ENCODE peak calls at places on chromosomes 16 and 17, in four cellular contexts. T is H1, X is GM12878, C is fibroblast of lung. B is an unnamed sample. For H3K4me1, the result is how much of the 10 kb centered on the place peaks cover.

GRCh38 chr16:17224859-17225258 is 245.9 kb downstream of the XYLT1 start:
- DNase-seq in T (no peak), X (no peak), C (peak), B (no peak)

GRCh38 chr16:11507991-11508390 is 78.7 kb downstream of the LITAF start:
- DNase-seq in T (no peak), X (no peak), C (no peak), B (no peak)

GRCh38 chr17:38464723-38465419 is 36.6 kb downstream of the ARHGAP23 start:
- DNase-seq in T (no peak), X (no peak), C (peak), B (peak)

GRCh38 chr16:52786105-52786504 is 239.2 kb upstream of the TOX3 start:
- DNase-seq in T (no peak), X (no peak), C (no peak), B (no peak)

GRCh38 chr17:28371245-28372202 is at the start of gene SARM1:
- DNase-seq in T (peak), X (peak), C (peak), B (peak)

GRCh38 chr16:27048316-27048715 is 18.4 kb upstream of the C16orf82 start:
- DNase-seq in T (no peak), X (no peak), C (no peak), B (no peak)

GRCh38 chr16:85422124-85422373 is 191.1 kb upstream of the GSE1 start:
- DNase-seq in T (no peak), X (no peak), C (no peak), B (no peak)

GRCh38 chr17:40175928-40176327 is 1.3 kb upstream of the RAPGEFL1 start:
- DNase-seq in T (no peak), X (no peak), C (no peak), B (peak)

GRCh38 chr16:86410529-86410928 is 99.8 kb upstream of the FOXF1 start:
- DNase-seq in T (no peak), X (no peak), C (no peak), B (no peak)

GRCh38 chr17:50867856-50868438 is 1.8 kb upstream of the TOB1 start:
- DNase-seq in T (no peak), X (no peak), C (no peak), B (no peak)

GRCh38 chr16:1377406-1378010 is 25.8 kb downstream of the GNPTG start:
- DNase-seq in T (no peak), X (no peak), C (no peak), B (no peak)

GRCh38 chr16:65077181-65077580 is 44.7 kb downstream of the CDH11 start:
- DNase-seq in T (no peak), X (no peak), C (no peak), B (no peak)

GRCh38 chr17:70447588-70447987 is 278.3 kb downstream of the KCNJ2 start:
- DNase-seq in T (no peak), X (no peak), C (no peak), B (no peak)

GRCh38 chr16:27444470-27444869 is 42.5 kb downstream of the IL21R start:
- DNase-seq in T (no peak), X (no peak), C (no peak), B (no peak)

GRCh38 chr16:12337776-12338655 is 361.5 kb downstream of the SNX29 start:
- DNase-seq in T (no peak), X (no peak), C (peak), B (no peak)

GRCh38 chr17:6021011-6021400 is 49.2 kb upstream of the WSCD1 start:
- DNase-seq in T (no peak), X (no peak), C (no peak), B (no peak)

GRCh38 chr17:78672880-78673371 is 95.7 kb upstream of the DNAH17 start:
- DNase-seq in T (no peak), X (no peak), C (no peak), B (no peak)

GRCh38 chr17:8038954-8039610 is at the start of gene ALOX15B:
- DNase-seq in T (no peak), X (no peak), C (no peak), B (no peak)

GRCh38 chr17:10226930-10227695 is 28.7 kb upstream of the GAS7 start:
- DNase-seq in T (peak), X (no peak), C (no peak), B (peak)

GRCh38 chr17:27345141-27345904 is 51.4 kb downstream of the WSB1 start:
- DNase-seq in T (peak), X (no peak), C (peak), B (peak)

GRCh38 chr17:27244481-27245223 is 49.3 kb upstream of the WSB1 start:
- DNase-seq in T (no peak), X (no peak), C (peak), B (peak)

GRCh38 chr17:855594-855993 is 73.4 kb downstream of the MRM3 start:
- DNase-seq in T (no peak), X (no peak), C (no peak), B (no peak)

GRCh38 chr17:28500712-28501379 is 5.3 kb upstream of the FOXN1 start:
- DNase-seq in T (no peak), X (peak), C (no peak), B (peak)

GRCh38 chr16:66070140-66070887 is 296.2 kb upstream of the CDH5 start:
- DNase-seq in T (no peak), X (no peak), C (peak), B (no peak)

GRCh38 chr17:74870512-74870911 is 2.3 kb downstream of the FDXR start:
- DNase-seq in T (no peak), X (no peak), C (peak), B (no peak)

GRCh38 chr16:24978370-24978914 is 36.7 kb downstream of the ARHGAP17 start:
- DNase-seq in T (no peak), X (peak), C (no peak), B (no peak)

GRCh38 chr16:55495616-55496289 is 13.1 kb upstream of the LPCAT2 start:
- DNase-seq in T (no peak), X (no peak), C (peak), B (no peak)

GRCh38 chr17:68621065-68621464 is 19.9 kb upstream of the FAM20A start:
- DNase-seq in T (no peak), X (no peak), C (no peak), B (no peak)

GRCh38 chr16:1152123-1152638 is 725 bp upstream of the CACNA1H start:
- DNase-seq in T (no peak), X (no peak), C (no peak), B (peak)

GRCh38 chr17:50593321-50593720 is 32.8 kb downstream of the CACNA1G start:
- DNase-seq in T (no peak), X (no peak), C (no peak), B (peak)

GRCh38 chr17:12422632-12423031 is 243.1 kb upstream of the MYOCD start:
- DNase-seq in T (no peak), X (no peak), C (no peak), B (no peak)

GRCh38 chr17:42849451-42850157 is 1.4 kb upstream of the AOC3 start:
- DNase-seq in T (no peak), X (no peak), C (no peak), B (no peak)

GRCh38 chr17:61837175-61838051 is 25.9 kb downstream of the BRIP1 start:
- DNase-seq in T (no peak), X (peak), C (peak), B (peak)

GRCh38 chr17:44363613-44364159 is at the start of gene FAM171A2:
- DNase-seq in T (no peak), X (no peak), C (peak), B (peak)

GRCh38 chr16:86668136-86668535 is 89.8 kb downstream of the FOXL1 start:
- DNase-seq in T (no peak), X (no peak), C (peak), B (no peak)

DNA sequence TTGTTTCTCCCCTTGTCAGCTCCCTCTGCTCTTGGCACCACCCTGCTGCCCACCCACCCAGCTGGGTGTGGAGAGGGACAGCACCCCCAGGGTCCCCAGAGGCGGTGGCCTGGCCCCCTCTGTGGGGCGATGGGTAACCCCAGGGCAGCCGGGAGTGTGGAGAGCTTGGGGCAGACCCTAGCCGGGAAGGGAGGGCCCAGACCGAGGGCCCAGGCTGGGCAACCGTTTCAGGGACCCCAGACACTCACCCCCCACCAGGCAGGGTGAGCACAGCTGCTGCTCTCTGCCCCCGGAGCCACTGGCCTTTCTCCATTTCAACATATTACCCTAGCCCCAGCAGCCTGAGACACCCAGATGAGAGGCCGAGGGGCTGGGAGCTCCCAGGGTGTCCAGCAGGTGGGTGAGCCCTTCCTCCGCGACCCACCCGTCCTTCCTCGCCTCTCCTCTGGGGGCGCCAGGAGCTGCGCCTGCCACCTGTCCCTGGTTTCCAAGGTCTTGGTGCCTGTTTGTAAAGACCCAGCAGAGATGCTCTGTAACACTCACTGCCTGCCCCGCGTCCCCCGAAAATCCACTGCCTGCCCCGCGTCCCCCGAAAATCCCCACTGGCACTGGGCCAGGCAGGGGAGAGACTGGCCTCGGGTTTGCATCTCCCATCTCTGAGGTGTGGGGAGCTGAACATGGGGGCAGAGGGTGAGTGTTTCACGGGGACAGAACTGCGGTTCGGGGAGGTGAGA is 45.4 kb downstream of the BAHCC1 start:
- DNase-seq in T (peak), X (no peak), C (no peak), B (peak)
- H3K9ac ChIP-seq in T (no peak), X (no peak), C (no peak), B (no peak)

GRCh38 chr16:75004460-75004859 is 5.6 kb downstream of the ZNRF1 start:
- DNase-seq in T (no peak), X (no peak), C (no peak), B (no peak)

GRCh38 chr16:75007443-75007842 is 8.6 kb downstream of the ZNRF1 start:
- DNase-seq in T (no peak), X (peak), C (no peak), B (no peak)

GRCh38 chr16:75002474-75002873 is 3.6 kb downstream of the ZNRF1 start:
- DNase-seq in T (no peak), X (no peak), C (peak), B (no peak)

GRCh38 chr16:75003931-75004330 is 5.1 kb downstream of the ZNRF1 start:
- DNase-seq in T (no peak), X (no peak), C (no peak), B (no peak)

DNA sequence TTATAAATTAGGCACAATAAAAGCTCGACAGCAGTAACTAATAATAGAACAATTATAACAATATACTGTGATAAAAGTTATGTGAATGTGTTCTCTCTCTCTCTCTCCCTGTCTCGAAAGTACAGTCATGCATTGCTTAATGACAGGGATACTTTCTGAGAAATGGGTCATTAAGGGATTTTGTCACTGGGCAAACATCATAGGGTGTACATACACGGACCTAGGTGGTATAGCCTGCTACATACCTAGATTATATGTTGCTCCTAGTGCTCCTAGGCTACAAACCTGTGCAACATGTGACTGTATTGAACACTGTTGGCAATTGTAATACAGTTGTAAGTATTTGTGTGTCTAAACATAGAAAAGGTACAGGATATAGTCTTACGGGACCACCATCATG is 6.9 kb downstream of the ZNRF1 start:
- DNase-seq in T (no peak), X (no peak), C (no peak), B (no peak)
- H3K4me1 ChIP-seq in T (under half), X (under half), C (under half), B (under half)

GRCh38 chr17:64413505-64413904 is 22.8 kb upstream of the PECAM1 start:
- DNase-seq in T (no peak), X (peak), C (no peak), B (no peak)

GRCh38 chr17:64411999-64412771 is 21.5 kb upstream of the PECAM1 start:
- DNase-seq in T (peak), X (no peak), C (peak), B (peak)

GRCh38 chr17:64406321-64407200 is 15.9 kb upstream of the PECAM1 start:
- DNase-seq in T (no peak), X (no peak), C (no peak), B (peak)

GRCh38 chr17:64412944-64413381 is 22.3 kb upstream of the PECAM1 start:
- DNase-seq in T (no peak), X (no peak), C (peak), B (no peak)

DNA sequence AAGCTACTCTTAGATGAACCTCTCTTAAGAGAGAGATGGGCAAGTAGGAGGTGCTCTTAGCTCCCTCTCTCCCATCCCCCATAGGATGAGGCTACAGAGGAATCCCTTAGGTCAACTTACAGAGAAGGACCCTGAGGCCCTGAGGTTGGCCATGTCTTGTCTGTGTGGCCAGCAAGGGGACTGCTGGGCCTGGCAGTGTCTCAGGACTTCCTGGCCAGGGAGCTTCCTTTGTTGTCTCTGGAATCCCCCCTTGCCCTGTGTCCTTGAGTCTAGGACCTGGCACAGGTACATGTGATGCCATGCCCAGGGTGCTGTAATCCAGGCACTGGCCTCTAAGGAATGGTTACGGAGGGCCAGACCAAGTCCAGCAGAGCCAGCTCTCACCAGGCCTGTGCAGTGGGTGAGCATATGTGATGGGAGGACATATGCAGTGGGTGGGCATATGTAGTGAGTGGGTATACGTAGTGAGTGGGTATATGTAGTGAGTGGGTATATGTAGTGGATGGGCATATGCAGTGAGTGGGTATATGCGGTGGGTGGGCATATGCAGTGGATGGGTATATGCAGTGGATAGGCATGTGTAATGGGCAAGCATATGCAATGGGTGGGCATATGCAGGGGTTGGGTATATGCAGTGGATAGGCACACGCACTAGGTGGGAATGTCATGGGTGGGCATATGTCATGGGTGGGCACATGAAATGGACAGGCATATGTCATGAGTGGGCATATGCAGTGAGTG is 20.3 kb upstream of the PECAM1 start:
- DNase-seq in T (no peak), X (no peak), C (no peak), B (peak)
- H2AFZ ChIP-seq in T (peak), X (no peak), C (no peak), B (peak)

GRCh38 chr17:79809530-79810137 is 12.8 kb upstream of the CBX8 start:
- DNase-seq in T (no peak), X (no peak), C (no peak), B (peak)
- H3K9ac ChIP-seq in T (no peak), X (no peak), C (no peak), B (no peak)

GRCh38 chr16:67445913-67446907 is 15.3 kb downstream of the HSD11B2 start:
- DNase-seq in T (no peak), X (no peak), C (no peak), B (no peak)
- H3K4me1 ChIP-seq in T (under half), X (under half), C (under half), B (under half)

GRCh38 chr17:45787044-45787443 is 2.9 kb downstream of the CRHR1 start:
- DNase-seq in T (no peak), X (no peak), C (no peak), B (no peak)

GRCh38 chr17:45784583-45785372 is 658 bp downstream of the CRHR1 start:
- DNase-seq in T (no peak), X (no peak), C (peak), B (peak)

GRCh38 chr17:45786349-45786748 is 2.2 kb downstream of the CRHR1 start:
- DNase-seq in T (no peak), X (no peak), C (no peak), B (no peak)

GRCh38 chr17:45784293-45784582 is at the start of gene CRHR1:
- DNase-seq in T (no peak), X (no peak), C (no peak), B (peak)

GRCh38 chr17:45785373-45786193 is 1.5 kb downstream of the CRHR1 start:
- DNase-seq in T (no peak), X (no peak), C (no peak), B (peak)
- H2AFZ ChIP-seq in T (no peak), X (no peak), C (no peak), B (peak)

GRCh38 chr16:89619880-89620279 is 6.4 kb downstream of the DPEP1 start:
- DNase-seq in T (no peak), X (no peak), C (no peak), B (peak)

GRCh38 chr16:89620406-89620841 is 7.0 kb downstream of the DPEP1 start:
- DNase-seq in T (no peak), X (no peak), C (no peak), B (no peak)

GRCh38 chr16:89623511-89624232 is 10.2 kb downstream of the DPEP1 start:
- DNase-seq in T (no peak), X (no peak), C (no peak), B (no peak)

GRCh38 chr16:89621136-89621697 is 7.8 kb downstream of the DPEP1 start:
- DNase-seq in T (no peak), X (no peak), C (no peak), B (no peak)

DNA sequence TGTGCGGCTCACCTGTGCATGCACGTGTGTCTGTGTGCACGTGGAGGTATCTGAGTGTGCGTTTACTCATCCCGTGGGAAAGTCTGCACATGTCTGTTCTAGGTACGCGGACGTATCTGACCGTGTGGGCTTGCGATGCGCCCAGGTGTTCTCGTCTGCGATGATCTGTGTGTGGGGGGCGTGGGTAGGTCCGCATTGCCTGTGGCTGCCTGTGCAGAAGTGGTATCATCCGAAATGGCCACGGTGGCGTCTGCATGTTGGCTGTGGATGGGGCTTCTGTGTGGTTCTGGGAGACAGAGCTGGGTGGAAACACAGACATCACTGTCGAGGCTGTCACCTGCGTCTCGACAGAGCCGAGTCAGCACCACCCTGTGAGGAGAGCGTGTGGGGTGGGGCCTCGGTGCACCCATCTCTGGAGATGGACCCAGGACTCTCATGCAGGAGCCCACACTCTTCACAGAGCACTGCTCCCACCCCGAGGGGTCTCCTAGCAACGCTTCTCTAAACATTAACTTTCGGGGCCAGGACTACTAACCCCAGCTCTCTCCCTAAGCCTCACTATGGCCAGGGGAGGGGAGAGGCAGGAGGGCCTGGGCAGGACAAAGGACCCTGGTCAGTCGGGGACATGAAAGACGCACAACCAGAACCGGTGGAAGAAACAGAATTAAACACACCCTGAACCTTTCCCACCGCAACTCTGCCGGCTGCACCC is 8.4 kb downstream of the DPEP1 start:
- DNase-seq in T (no peak), X (no peak), C (no peak), B (no peak)
- H3K9ac ChIP-seq in T (no peak), X (no peak), C (no peak), B (no peak)

GRCh38 chr17:82831041-82831817 is 8.6 kb downstream of the ZNF750 start:
- DNase-seq in T (no peak), X (no peak), C (no peak), B (no peak)
- H3K4me1 ChIP-seq in T (under half), X (under half), C (under half), B (under half)

GRCh38 chr16:88414521-88415380 is 32.0 kb downstream of the ZNF469 start:
- DNase-seq in T (no peak), X (no peak), C (no peak), B (no peak)

GRCh38 chr16:88417684-88418476 is 35.1 kb downstream of the ZNF469 start:
- DNase-seq in T (no peak), X (no peak), C (no peak), B (no peak)

GRCh38 chr16:88416686-88417085 is 33.9 kb downstream of the ZNF469 start:
- DNase-seq in T (no peak), X (no peak), C (no peak), B (no peak)

GRCh38 chr16:88413631-88414030 is 30.9 kb downstream of the ZNF469 start:
- DNase-seq in T (no peak), X (no peak), C (no peak), B (no peak)

GRCh38 chr16:88415381-88416323 is 32.9 kb downstream of the ZNF469 start:
- DNase-seq in T (no peak), X (no peak), C (no peak), B (no peak)
- H2AFZ ChIP-seq in T (no peak), X (no peak), C (no peak), B (no peak)

B was measured in neural progenitor cell.